ENCODE peak calls at places on chromosome 20, in seven cellular contexts. I, M, L, F, P, A and W are unnamed samples. For H3K27me3, the result is how much of the 10 kb centered on the place peaks cover.

GRCh38 chr20:13353261-13353945 is 132.3 kb downstream of the ISM1 start:
- DNase-seq in F (no peak), L (no peak), A (no peak), I (no peak), M (no peak), P (no peak), W (no peak)

GRCh38 chr20:4507288-4507719 is 214.4 kb upstream of the PRND start:
- DNase-seq in F (peak), A (no peak), L (no peak), M (no peak), P (no peak), I (no peak), W (no peak)

GRCh38 chr20:1809121-1809520 is 86.1 kb upstream of the SIRPA start:
- DNase-seq in I (no peak), A (no peak), M (no peak), L (no peak), F (peak), P (no peak), W (no peak)

GRCh38 chr20:6081236-6081635 is 27.4 kb upstream of the LRRN4 start:
- DNase-seq in I (peak), M (no peak), L (no peak), F (peak), P (no peak), A (peak), W (no peak)

GRCh38 chr20:15851576-15852075 is 721.6 kb downstream of the KIF16B start:
- DNase-seq in L (no peak), F (no peak), M (no peak), I (no peak), A (no peak), P (no peak), W (no peak)

GRCh38 chr20:62363920-62364851 is 2.9 kb downstream of the LAMA5 start:
- DNase-seq in I (peak), P (no peak), L (no peak), F (no peak), A (peak), M (peak), W (peak)

GRCh38 chr20:10504893-10505292 is 69.8 kb downstream of the SLX4IP start:
- DNase-seq in I (no peak), F (peak), P (no peak), A (no peak), M (peak), L (no peak), W (no peak)

GRCh38 chr20:53691060-53691810 is 97.6 kb upstream of the ZNF217 start:
- DNase-seq in I (no peak), L (no peak), A (no peak), M (no peak), F (peak), P (peak), W (no peak)

GRCh38 chr20:8121666-8122065 is 10.4 kb upstream of the PLCB1 start:
- DNase-seq in P (no peak), F (no peak), M (no peak), A (no peak), L (no peak), I (no peak), W (no peak)

GRCh38 chr20:54014301-54014914 is 56.0 kb downstream of the BCAS1 start:
- DNase-seq in A (no peak), F (no peak), L (no peak), I (no peak), M (no peak), P (no peak), W (no peak)

GRCh38 chr20:36390719-36391415 is 84.7 kb downstream of the DLGAP4 start:
- DNase-seq in A (no peak), I (no peak), F (no peak), M (no peak), L (no peak), P (no peak), W (no peak)

GRCh38 chr20:10448270-10449156 is 13.4 kb downstream of the SLX4IP start:
- DNase-seq in M (no peak), A (no peak), F (peak), L (no peak), P (no peak), I (no peak), W (no peak)

GRCh38 chr20:48314925-48315592 is 512.7 kb downstream of the PREX1 start:
- DNase-seq in M (no peak), P (no peak), L (no peak), I (no peak), A (no peak), F (no peak), W (no peak)

GRCh38 chr20:48324744-48325143 is 503.1 kb downstream of the PREX1 start:
- DNase-seq in F (no peak), I (no peak), M (no peak), A (no peak), P (no peak), L (no peak), W (no peak)

GRCh38 chr20:48321271-48321670 is 506.5 kb downstream of the PREX1 start:
- DNase-seq in F (no peak), I (no peak), M (no peak), A (no peak), P (no peak), L (no peak), W (no peak)

GRCh38 chr20:48317578-48317977 is 510.2 kb downstream of the PREX1 start:
- DNase-seq in L (no peak), F (no peak), I (no peak), P (no peak), A (no peak), M (no peak), W (no peak)

GRCh38 chr20:48319943-48320584 is 507.7 kb downstream of the PREX1 start:
- DNase-seq in F (no peak), A (no peak), L (no peak), P (no peak), M (no peak), I (no peak), W (no peak)
- H3K27me3 ChIP-seq in F (under half), A (under half), L (under half), P (under half), M (under half), I (under half), W (under half)

GRCh38 chr20:49814057-49814675 is 1.5 kb downstream of the SLC9A8 start:
- DNase-seq in I (no peak), P (no peak), F (no peak), M (no peak), A (no peak), L (no peak), W (no peak)
- TF ChIP-seq POLR2A in I (no peak), P (no peak), F (no peak), M (no peak), A (no peak), L (no peak), W (no peak)

GRCh38 chr20:45994761-45995160 is 13.9 kb upstream of the MMP9 start:
- DNase-seq in P (no peak), F (no peak), M (no peak), L (no peak), I (peak), A (no peak), W (no peak)
- H3K27me3 ChIP-seq in P (under half), F (under half), M (under half), L (under half), I (under half), A (under half), W (under half)

GRCh38 chr20:31712564-31713311 is 9.9 kb downstream of the BCL2L1 start:
- DNase-seq in F (peak), P (peak), I (peak), M (peak), L (peak), A (peak), W (peak)
- TF ChIP-seq POLR2A in F (no peak), P (no peak), I (no peak), M (no peak), L (no peak), A (peak), W (no peak)

GRCh38 chr20:37907677-37908397 is 4.9 kb downstream of the VSTM2L start:
- DNase-seq in A (no peak), I (no peak), P (no peak), F (peak), M (no peak), L (no peak), W (no peak)
- H3K27me3 ChIP-seq in A (under half), I (under half), P (under half), F (half or more), M (under half), L (under half), W (under half)

DNA sequence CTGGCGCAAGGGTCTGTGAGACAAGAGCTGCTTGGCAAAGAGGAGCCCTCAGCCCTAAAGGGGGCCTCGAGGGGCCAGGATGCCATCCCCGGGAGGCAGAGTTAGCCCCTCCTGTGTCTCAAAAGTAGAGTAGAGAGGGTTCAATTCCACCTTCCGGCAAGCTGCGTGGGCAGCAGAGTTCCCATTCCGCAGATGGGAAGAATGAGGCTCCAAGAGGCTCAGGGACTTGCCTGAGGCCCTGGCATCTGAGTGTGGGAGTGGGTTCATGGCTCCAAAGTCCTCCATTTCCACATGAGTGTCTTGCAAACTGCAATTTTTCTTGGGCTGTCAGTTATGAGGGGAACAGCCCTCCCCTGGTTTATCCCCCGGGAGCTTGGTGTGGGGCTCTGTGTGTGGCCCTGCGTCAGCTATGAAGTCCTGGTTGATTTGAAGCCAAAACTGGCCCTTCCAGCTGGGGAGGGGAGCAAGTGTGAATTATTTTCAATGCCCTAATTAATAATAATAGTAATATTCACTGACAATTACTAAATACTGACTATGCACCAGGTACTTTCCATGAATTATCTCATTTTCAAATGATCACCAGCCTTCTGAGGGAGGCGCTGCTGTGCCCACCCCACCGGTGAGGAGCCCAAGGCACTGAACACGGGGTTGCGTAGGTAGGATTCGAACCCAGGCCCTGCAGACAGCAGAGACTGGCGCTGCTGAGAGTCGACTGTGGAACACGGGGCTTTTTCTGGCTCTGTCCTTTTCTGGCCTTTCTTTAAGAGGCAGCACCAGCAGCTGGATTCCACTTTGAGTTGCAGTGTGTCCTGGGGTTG is 153.0 kb upstream of the PTPN1 start:
- DNase-seq in P (no peak), F (no peak), M (no peak), L (no peak), I (no peak), A (no peak), W (peak)
- TF ChIP-seq POLR2A in P (no peak), F (no peak), M (no peak), L (no peak), I (no peak), A (no peak), W (no peak)

DNA sequence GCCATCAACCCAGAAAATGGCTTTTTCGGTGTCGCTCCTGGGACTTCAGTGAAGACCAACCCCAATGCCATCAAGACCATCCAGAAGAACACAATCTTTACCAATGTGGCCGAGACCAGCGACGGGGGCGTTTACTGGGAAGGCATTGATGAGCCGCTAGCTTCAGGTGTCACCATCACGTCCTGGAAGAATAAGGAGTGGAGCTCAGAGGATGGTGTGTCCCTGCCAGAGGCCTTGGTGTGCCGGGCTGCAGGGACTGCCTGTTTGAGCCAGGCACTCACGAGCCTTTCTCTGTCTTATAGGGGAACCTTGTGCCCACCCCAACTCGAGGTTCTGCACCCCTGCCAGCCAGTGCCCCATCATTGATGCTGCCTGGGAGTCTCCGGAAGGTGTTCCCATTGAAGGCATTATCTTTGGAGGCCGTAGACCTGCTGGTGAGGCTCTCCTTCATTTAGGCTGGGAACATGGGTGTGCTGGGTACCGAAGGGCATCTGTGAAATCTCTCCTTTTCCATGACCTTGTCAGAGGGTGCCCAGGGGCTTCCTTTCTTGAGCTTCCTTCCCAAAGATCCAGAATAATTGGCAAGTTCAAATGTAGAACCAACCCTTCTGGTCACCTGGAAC is 3.4 kb downstream of the PCK1 start:
- DNase-seq in I (no peak), P (no peak), A (no peak), M (no peak), F (no peak), L (no peak), W (no peak)
- H3K27me3 ChIP-seq in I (under half), P (under half), A (under half), M (under half), F (under half), L (under half), W (under half)

DNA sequence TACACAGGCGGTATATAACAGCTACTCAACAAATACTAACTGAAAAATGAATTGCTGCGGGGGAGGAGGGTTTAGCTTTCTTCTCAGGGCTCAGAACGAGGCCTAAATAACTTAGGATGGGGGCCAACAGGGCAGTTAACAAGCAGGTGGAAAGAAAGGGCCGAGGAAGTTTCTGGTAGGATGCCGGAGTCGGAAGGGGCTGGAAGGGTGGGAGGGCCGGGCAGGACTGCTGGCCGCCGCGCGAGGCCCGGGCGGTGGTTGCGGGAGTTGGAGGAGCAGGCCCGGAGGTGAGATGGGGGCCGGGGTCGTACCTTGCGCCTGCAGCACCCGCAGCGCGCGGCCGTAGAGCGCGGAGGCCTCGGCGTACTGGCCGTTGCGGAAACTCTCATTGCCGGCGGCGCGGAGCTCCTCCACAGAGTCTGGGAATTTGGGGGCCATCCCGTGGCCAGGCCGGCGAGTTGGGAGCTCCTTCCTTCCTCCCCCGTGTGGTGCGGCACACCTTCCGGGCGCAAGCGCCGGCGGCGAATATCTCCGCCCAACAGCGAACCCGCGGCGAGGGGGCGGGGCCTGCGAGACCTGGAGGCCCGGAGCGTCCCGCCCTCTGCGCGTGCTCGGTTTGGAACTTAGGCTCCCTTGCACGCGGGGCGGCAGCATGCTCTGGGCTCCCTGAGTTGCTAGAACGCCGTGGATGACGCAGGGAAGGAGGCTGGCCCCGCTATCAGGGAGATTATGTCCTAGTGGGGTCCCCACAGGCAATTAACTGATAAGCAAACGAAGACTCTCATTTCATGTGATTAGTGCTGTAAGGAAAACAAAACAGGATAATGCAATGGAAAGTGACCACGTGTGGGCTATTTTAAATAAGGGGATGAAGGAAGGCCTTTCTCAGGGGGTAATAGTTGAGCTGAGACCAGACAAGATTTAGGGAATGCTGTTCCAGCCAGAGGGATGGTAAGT is at the start of gene TOMM34:
- DNase-seq in F (peak), L (peak), I (peak), P (peak), A (peak), M (peak), W (peak)
- TF ChIP-seq POLR2A in F (peak), L (no peak), I (peak), P (peak), A (peak), M (peak), W (peak)